ENCODE peak calls at places on chromosomes 11 and 22, in ten cellular contexts. One of them, this sample, is unnamed. For H3K27me3, the result is how much of the 10 kb centered on the place peaks cover.

GRCh38 chr11:8283510-8284272 is 20.0 kb upstream of the LMO1 start:
- DNase-seq in heart right ventricle: no peak
- DNase-seq in IMR-90: no peak
- DNase-seq in endodermal cell: peak
- DNase-seq in uterus: no peak
- DNase-seq in pancreas: peak
- DNase-seq in HAP-1: peak
- DNase-seq in Peyer's patch: peak
- DNase-seq in colonic mucosa: peak
- DNase-seq in CD4-positive, alpha-beta memory T cell: no peak
- DNase-seq in this sample: peak

GRCh38 chr11:75174348-75174747 is 23.4 kb downstream of the SLCO2B1 start:
- DNase-seq in heart right ventricle: no peak
- DNase-seq in IMR-90: no peak
- DNase-seq in endodermal cell: no peak
- DNase-seq in uterus: no peak
- DNase-seq in pancreas: no peak
- DNase-seq in HAP-1: no peak
- DNase-seq in Peyer's patch: no peak
- DNase-seq in colonic mucosa: no peak
- DNase-seq in CD4-positive, alpha-beta memory T cell: no peak
- DNase-seq in this sample: peak

GRCh38 chr11:75490221-75491181 is 35.2 kb downstream of the GDPD5 start:
- DNase-seq in heart right ventricle: no peak
- DNase-seq in IMR-90: peak
- DNase-seq in endodermal cell: peak
- DNase-seq in uterus: no peak
- DNase-seq in pancreas: no peak
- DNase-seq in HAP-1: no peak
- DNase-seq in Peyer's patch: no peak
- DNase-seq in colonic mucosa: no peak
- DNase-seq in CD4-positive, alpha-beta memory T cell: no peak
- DNase-seq in this sample: peak

GRCh38 chr11:118175600-118176399 is 639 bp downstream of the SCN2B start:
- DNase-seq in heart right ventricle: no peak
- DNase-seq in IMR-90: no peak
- DNase-seq in endodermal cell: no peak
- DNase-seq in uterus: no peak
- DNase-seq in pancreas: no peak
- DNase-seq in HAP-1: no peak
- DNase-seq in Peyer's patch: no peak
- DNase-seq in colonic mucosa: no peak
- DNase-seq in CD4-positive, alpha-beta memory T cell: no peak
- DNase-seq in this sample: peak

GRCh38 chr22:35910926-35911325 is 117.7 kb downstream of the RBFOX2 start:
- DNase-seq in heart right ventricle: no peak
- DNase-seq in IMR-90: no peak
- DNase-seq in endodermal cell: no peak
- DNase-seq in uterus: no peak
- DNase-seq in pancreas: no peak
- DNase-seq in HAP-1: no peak
- DNase-seq in Peyer's patch: no peak
- DNase-seq in colonic mucosa: no peak
- DNase-seq in CD4-positive, alpha-beta memory T cell: no peak
- DNase-seq in this sample: no peak

GRCh38 chr22:35231585-35232084 is 25.7 kb upstream of the HMGXB4 start:
- DNase-seq in heart right ventricle: peak
- DNase-seq in IMR-90: peak
- DNase-seq in endodermal cell: peak
- DNase-seq in uterus: peak
- DNase-seq in pancreas: peak
- DNase-seq in HAP-1: peak
- DNase-seq in Peyer's patch: peak
- DNase-seq in colonic mucosa: peak
- DNase-seq in CD4-positive, alpha-beta memory T cell: peak
- DNase-seq in this sample: peak

GRCh38 chr11:43130616-43131015 is 181.2 kb upstream of the API5 start:
- DNase-seq in heart right ventricle: peak
- DNase-seq in IMR-90: no peak
- DNase-seq in endodermal cell: peak
- DNase-seq in uterus: no peak
- DNase-seq in pancreas: no peak
- DNase-seq in HAP-1: no peak
- DNase-seq in Peyer's patch: no peak
- DNase-seq in colonic mucosa: peak
- DNase-seq in CD4-positive, alpha-beta memory T cell: no peak
- DNase-seq in this sample: peak

GRCh38 chr11:91776660-91777059 is 448.0 kb upstream of the FAT3 start:
- DNase-seq in heart right ventricle: peak
- DNase-seq in IMR-90: no peak
- DNase-seq in endodermal cell: no peak
- DNase-seq in uterus: no peak
- DNase-seq in pancreas: no peak
- DNase-seq in HAP-1: no peak
- DNase-seq in Peyer's patch: no peak
- DNase-seq in colonic mucosa: no peak
- DNase-seq in CD4-positive, alpha-beta memory T cell: no peak
- DNase-seq in this sample: no peak

GRCh38 chr11:111441443-111441842 is 62.4 kb upstream of the POU2AF1 start:
- DNase-seq in heart right ventricle: no peak
- DNase-seq in IMR-90: peak
- DNase-seq in endodermal cell: no peak
- DNase-seq in uterus: peak
- DNase-seq in pancreas: no peak
- DNase-seq in HAP-1: no peak
- DNase-seq in Peyer's patch: no peak
- DNase-seq in colonic mucosa: no peak
- DNase-seq in CD4-positive, alpha-beta memory T cell: no peak
- DNase-seq in this sample: no peak

GRCh38 chr22:45720875-45721378 is 49.3 kb downstream of the ATXN10 start:
- DNase-seq in heart right ventricle: no peak
- DNase-seq in IMR-90: no peak
- DNase-seq in endodermal cell: no peak
- DNase-seq in uterus: no peak
- DNase-seq in pancreas: no peak
- DNase-seq in HAP-1: no peak
- DNase-seq in Peyer's patch: no peak
- DNase-seq in colonic mucosa: no peak
- DNase-seq in CD4-positive, alpha-beta memory T cell: no peak
- DNase-seq in this sample: no peak

GRCh38 chr22:41382610-41383009 is 868 bp downstream of the TEF start:
- DNase-seq in heart right ventricle: peak
- DNase-seq in IMR-90: no peak
- DNase-seq in endodermal cell: no peak
- DNase-seq in uterus: no peak
- DNase-seq in pancreas: no peak
- DNase-seq in HAP-1: no peak
- DNase-seq in Peyer's patch: no peak
- DNase-seq in colonic mucosa: peak
- DNase-seq in CD4-positive, alpha-beta memory T cell: no peak
- DNase-seq in this sample: no peak

GRCh38 chr11:126426820-126427749 is 71.6 kb downstream of the ST3GAL4 start:
- DNase-seq in heart right ventricle: no peak
- DNase-seq in IMR-90: no peak
- DNase-seq in endodermal cell: no peak
- DNase-seq in uterus: no peak
- DNase-seq in pancreas: peak
- DNase-seq in HAP-1: no peak
- DNase-seq in Peyer's patch: no peak
- DNase-seq in colonic mucosa: no peak
- DNase-seq in CD4-positive, alpha-beta memory T cell: no peak
- DNase-seq in this sample: no peak

GRCh38 chr11:70729949-70730348 is 331.6 kb downstream of the CTTN start:
- DNase-seq in heart right ventricle: no peak
- DNase-seq in IMR-90: no peak
- DNase-seq in endodermal cell: no peak
- DNase-seq in uterus: no peak
- DNase-seq in pancreas: no peak
- DNase-seq in HAP-1: no peak
- DNase-seq in Peyer's patch: no peak
- DNase-seq in colonic mucosa: no peak
- DNase-seq in CD4-positive, alpha-beta memory T cell: no peak
- DNase-seq in this sample: no peak

GRCh38 chr22:49411236-49411635 is 416.4 kb downstream of the BRD1 start:
- DNase-seq in heart right ventricle: no peak
- DNase-seq in IMR-90: no peak
- DNase-seq in endodermal cell: peak
- DNase-seq in uterus: no peak
- DNase-seq in pancreas: no peak
- DNase-seq in HAP-1: no peak
- DNase-seq in Peyer's patch: no peak
- DNase-seq in colonic mucosa: no peak
- DNase-seq in CD4-positive, alpha-beta memory T cell: no peak
- DNase-seq in this sample: peak
- H3K27me3 ChIP-seq in heart right ventricle: half or more
- H3K27me3 ChIP-seq in IMR-90: under half
- H3K27me3 ChIP-seq in endodermal cell: under half
- H3K27me3 ChIP-seq in uterus: under half
- H3K27me3 ChIP-seq in pancreas: under half
- H3K27me3 ChIP-seq in HAP-1: under half
- H3K27me3 ChIP-seq in Peyer's patch: under half
- H3K27me3 ChIP-seq in colonic mucosa: under half
- H3K27me3 ChIP-seq in CD4-positive, alpha-beta memory T cell: under half
- H3K27me3 ChIP-seq in this sample: under half

GRCh38 chr11:18722293-18722637 is 3.7 kb downstream of the IGSF22 start:
- DNase-seq in heart right ventricle: no peak
- DNase-seq in IMR-90: no peak
- DNase-seq in endodermal cell: no peak
- DNase-seq in uterus: no peak
- DNase-seq in pancreas: no peak
- DNase-seq in HAP-1: no peak
- DNase-seq in Peyer's patch: no peak
- DNase-seq in colonic mucosa: no peak
- DNase-seq in CD4-positive, alpha-beta memory T cell: no peak
- DNase-seq in this sample: no peak
- H3K4me3 ChIP-seq in heart right ventricle: no peak
- H3K4me3 ChIP-seq in IMR-90: no peak
- H3K4me3 ChIP-seq in endodermal cell: peak
- H3K4me3 ChIP-seq in uterus: no peak
- H3K4me3 ChIP-seq in pancreas: no peak
- H3K4me3 ChIP-seq in HAP-1: no peak
- H3K4me3 ChIP-seq in Peyer's patch: peak
- H3K4me3 ChIP-seq in colonic mucosa: no peak
- H3K4me3 ChIP-seq in CD4-positive, alpha-beta memory T cell: no peak
- H3K4me3 ChIP-seq in this sample: no peak

GRCh38 chr22:39832627-39833074 is 60.9 kb downstream of the ENTHD1 start:
- DNase-seq in heart right ventricle: no peak
- DNase-seq in IMR-90: no peak
- DNase-seq in endodermal cell: no peak
- DNase-seq in uterus: no peak
- DNase-seq in pancreas: no peak
- DNase-seq in HAP-1: no peak
- DNase-seq in Peyer's patch: no peak
- DNase-seq in colonic mucosa: no peak
- DNase-seq in CD4-positive, alpha-beta memory T cell: peak
- DNase-seq in this sample: no peak
- H3K27me3 ChIP-seq in heart right ventricle: half or more
- H3K27me3 ChIP-seq in IMR-90: under half
- H3K27me3 ChIP-seq in endodermal cell: under half
- H3K27me3 ChIP-seq in uterus: under half
- H3K27me3 ChIP-seq in pancreas: under half
- H3K27me3 ChIP-seq in HAP-1: under half
- H3K27me3 ChIP-seq in Peyer's patch: under half
- H3K27me3 ChIP-seq in colonic mucosa: under half
- H3K27me3 ChIP-seq in CD4-positive, alpha-beta memory T cell: under half
- H3K27me3 ChIP-seq in this sample: under half

DNA sequence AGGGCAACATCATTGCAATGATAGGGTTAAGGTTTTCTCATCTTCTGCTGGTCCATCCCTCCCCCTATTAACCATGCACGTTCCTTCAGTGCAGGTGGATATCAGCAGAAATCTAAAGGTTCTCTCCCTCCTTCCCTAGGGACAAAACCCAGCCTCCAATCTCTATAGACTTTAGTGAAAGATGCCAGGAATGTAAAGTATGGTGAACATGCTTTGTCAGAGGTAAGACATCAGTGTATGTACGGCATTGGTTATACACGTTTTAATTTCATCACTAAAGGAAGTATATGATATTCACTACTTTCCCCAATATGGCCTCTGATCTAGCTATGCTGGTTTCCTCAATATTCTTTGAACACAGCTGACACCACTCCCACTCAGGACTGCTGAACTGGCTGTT is 81.2 kb upstream of the LDLRAD3 start:
- DNase-seq in heart right ventricle: no peak
- DNase-seq in IMR-90: no peak
- DNase-seq in endodermal cell: no peak
- DNase-seq in uterus: no peak
- DNase-seq in pancreas: no peak
- DNase-seq in HAP-1: no peak
- DNase-seq in Peyer's patch: no peak
- DNase-seq in colonic mucosa: no peak
- DNase-seq in CD4-positive, alpha-beta memory T cell: no peak
- DNase-seq in this sample: no peak
- H3K4me3 ChIP-seq in heart right ventricle: no peak
- H3K4me3 ChIP-seq in IMR-90: no peak
- H3K4me3 ChIP-seq in endodermal cell: no peak
- H3K4me3 ChIP-seq in uterus: no peak
- H3K4me3 ChIP-seq in pancreas: no peak
- H3K4me3 ChIP-seq in HAP-1: no peak
- H3K4me3 ChIP-seq in Peyer's patch: no peak
- H3K4me3 ChIP-seq in colonic mucosa: no peak
- H3K4me3 ChIP-seq in CD4-positive, alpha-beta memory T cell: no peak
- H3K4me3 ChIP-seq in this sample: no peak

GRCh38 chr11:14974021-14974698 is 2.0 kb upstream of the CALCA start:
- DNase-seq in heart right ventricle: no peak
- DNase-seq in IMR-90: no peak
- DNase-seq in endodermal cell: peak
- DNase-seq in uterus: no peak
- DNase-seq in pancreas: peak
- DNase-seq in HAP-1: no peak
- DNase-seq in Peyer's patch: no peak
- DNase-seq in colonic mucosa: no peak
- DNase-seq in CD4-positive, alpha-beta memory T cell: no peak
- DNase-seq in this sample: peak
- H3K27me3 ChIP-seq in heart right ventricle: half or more
- H3K27me3 ChIP-seq in IMR-90: half or more
- H3K27me3 ChIP-seq in endodermal cell: half or more
- H3K27me3 ChIP-seq in uterus: under half
- H3K27me3 ChIP-seq in pancreas: under half
- H3K27me3 ChIP-seq in HAP-1: under half
- H3K27me3 ChIP-seq in Peyer's patch: under half
- H3K27me3 ChIP-seq in colonic mucosa: half or more
- H3K27me3 ChIP-seq in CD4-positive, alpha-beta memory T cell: under half
- H3K27me3 ChIP-seq in this sample: half or more

This sample was measured in H7.